ENCODE peak calls at places on chromosomes 12 and 14, in four cellular contexts. One of them, this sample, is unnamed.

GRCh38 chr12:52209321-52209720 is 17.5 kb upstream of the KRT80 start:
- DNase-seq in HFF-Myc: no peak
- DNase-seq in DMS 273 treated with DMSO at 0.1 percent for 48 hours: no peak
- DNase-seq in effector memory CD4-positive, alpha-beta T cell: no peak
- DNase-seq in this sample: no peak

GRCh38 chr14:42961509-42961908 is 1354.8 kb downstream of the LRFN5 start:
- DNase-seq in HFF-Myc: no peak
- DNase-seq in effector memory CD4-positive, alpha-beta T cell: no peak
- DNase-seq in DMS 273 treated with DMSO at 0.1 percent for 48 hours: no peak
- DNase-seq in this sample: no peak

GRCh38 chr12:128269108-128269713 is 2.2 kb downstream of the TMEM132C start:
- DNase-seq in DMS 273 treated with DMSO at 0.1 percent for 48 hours: no peak
- DNase-seq in effector memory CD4-positive, alpha-beta T cell: no peak
- DNase-seq in HFF-Myc: no peak
- DNase-seq in this sample: no peak

GRCh38 chr14:32635103-32635719 is 303.5 kb upstream of the NPAS3 start:
- DNase-seq in DMS 273 treated with DMSO at 0.1 percent for 48 hours: no peak
- DNase-seq in effector memory CD4-positive, alpha-beta T cell: no peak
- DNase-seq in HFF-Myc: no peak
- DNase-seq in this sample: no peak

GRCh38 chr14:39232554-39233415 is 930 bp upstream of the MIA2 start:
- DNase-seq in effector memory CD4-positive, alpha-beta T cell: no peak
- DNase-seq in DMS 273 treated with DMSO at 0.1 percent for 48 hours: no peak
- DNase-seq in HFF-Myc: peak
- DNase-seq in this sample: no peak

GRCh38 chr12:116838395-116838794 is 42.8 kb downstream of the HRK start:
- DNase-seq in effector memory CD4-positive, alpha-beta T cell: no peak
- DNase-seq in HFF-Myc: no peak
- DNase-seq in DMS 273 treated with DMSO at 0.1 percent for 48 hours: no peak
- DNase-seq in this sample: no peak

GRCh38 chr14:103141117-103141796 is 18.0 kb downstream of the TNFAIP2 start:
- DNase-seq in HFF-Myc: no peak
- DNase-seq in effector memory CD4-positive, alpha-beta T cell: no peak
- DNase-seq in DMS 273 treated with DMSO at 0.1 percent for 48 hours: no peak
- DNase-seq in this sample: peak

GRCh38 chr14:60485600-60486251 is at the start of gene C14orf39:
- DNase-seq in HFF-Myc: no peak
- DNase-seq in DMS 273 treated with DMSO at 0.1 percent for 48 hours: no peak
- DNase-seq in effector memory CD4-positive, alpha-beta T cell: no peak
- DNase-seq in this sample: no peak

GRCh38 chr12:52187640-52188039 is 4.2 kb downstream of the KRT80 start:
- DNase-seq in effector memory CD4-positive, alpha-beta T cell: no peak
- DNase-seq in HFF-Myc: no peak
- DNase-seq in DMS 273 treated with DMSO at 0.1 percent for 48 hours: no peak
- DNase-seq in this sample: no peak

GRCh38 chr12:13112968-13113367 is 9.5 kb upstream of the GSG1 start:
- DNase-seq in effector memory CD4-positive, alpha-beta T cell: no peak
- DNase-seq in DMS 273 treated with DMSO at 0.1 percent for 48 hours: no peak
- DNase-seq in HFF-Myc: no peak
- DNase-seq in this sample: no peak

GRCh38 chr12:8033153-8034044 is 883 bp downstream of the FOXJ2 start:
- DNase-seq in HFF-Myc: no peak
- DNase-seq in DMS 273 treated with DMSO at 0.1 percent for 48 hours: no peak
- DNase-seq in effector memory CD4-positive, alpha-beta T cell: peak
- DNase-seq in this sample: peak

GRCh38 chr12:96302706-96303310 is 97.4 kb downstream of the CDK17 start:
- DNase-seq in effector memory CD4-positive, alpha-beta T cell: no peak
- DNase-seq in DMS 273 treated with DMSO at 0.1 percent for 48 hours: no peak
- DNase-seq in HFF-Myc: no peak
- DNase-seq in this sample: no peak

GRCh38 chr12:107404981-107405380 is 280.6 kb upstream of the PWP1 start:
- DNase-seq in HFF-Myc: no peak
- DNase-seq in effector memory CD4-positive, alpha-beta T cell: no peak
- DNase-seq in DMS 273 treated with DMSO at 0.1 percent for 48 hours: peak
- DNase-seq in this sample: no peak

GRCh38 chr14:104403421-104404220 is 175.9 kb upstream of the C14orf180 start:
- DNase-seq in DMS 273 treated with DMSO at 0.1 percent for 48 hours: no peak
- DNase-seq in effector memory CD4-positive, alpha-beta T cell: no peak
- DNase-seq in HFF-Myc: no peak
- DNase-seq in this sample: no peak

GRCh38 chr12:32773686-32774085 is 18.0 kb upstream of the YARS2 start:
- DNase-seq in DMS 273 treated with DMSO at 0.1 percent for 48 hours: no peak
- DNase-seq in HFF-Myc: no peak
- DNase-seq in effector memory CD4-positive, alpha-beta T cell: no peak
- DNase-seq in this sample: no peak

GRCh38 chr12:117034249-117034648 is 65.0 kb downstream of the TESC start:
- DNase-seq in DMS 273 treated with DMSO at 0.1 percent for 48 hours: no peak
- DNase-seq in effector memory CD4-positive, alpha-beta T cell: no peak
- DNase-seq in HFF-Myc: no peak
- DNase-seq in this sample: no peak

GRCh38 chr12:109127533-109128242 is 11.3 kb downstream of the ACACB start:
- DNase-seq in DMS 273 treated with DMSO at 0.1 percent for 48 hours: no peak
- DNase-seq in effector memory CD4-positive, alpha-beta T cell: no peak
- DNase-seq in HFF-Myc: no peak
- DNase-seq in this sample: no peak

GRCh38 chr14:60508707-60509437 is at the start of gene SIX6:
- DNase-seq in HFF-Myc: no peak
- DNase-seq in DMS 273 treated with DMSO at 0.1 percent for 48 hours: peak
- DNase-seq in effector memory CD4-positive, alpha-beta T cell: no peak
- DNase-seq in this sample: no peak

GRCh38 chr12:119649202-119649808 is 18.6 kb upstream of the PRKAB1 start:
- DNase-seq in DMS 273 treated with DMSO at 0.1 percent for 48 hours: no peak
- DNase-seq in HFF-Myc: no peak
- DNase-seq in effector memory CD4-positive, alpha-beta T cell: no peak
- DNase-seq in this sample: no peak

GRCh38 chr14:99946652-99947489 is 118.4 kb upstream of the EVL start:
- DNase-seq in HFF-Myc: no peak
- DNase-seq in DMS 273 treated with DMSO at 0.1 percent for 48 hours: no peak
- DNase-seq in effector memory CD4-positive, alpha-beta T cell: peak
- DNase-seq in this sample: peak

GRCh38 chr14:25908707-25909106 is 689.1 kb downstream of the NOVA1 start:
- DNase-seq in HFF-Myc: no peak
- DNase-seq in effector memory CD4-positive, alpha-beta T cell: no peak
- DNase-seq in DMS 273 treated with DMSO at 0.1 percent for 48 hours: no peak
- DNase-seq in this sample: no peak

GRCh38 chr12:131902332-131903241 is 8.2 kb downstream of the ULK1 start:
- DNase-seq in effector memory CD4-positive, alpha-beta T cell: no peak
- DNase-seq in HFF-Myc: no peak
- DNase-seq in DMS 273 treated with DMSO at 0.1 percent for 48 hours: no peak
- DNase-seq in this sample: no peak

GRCh38 chr12:99600388-99600787 is 47.2 kb upstream of the GARIN6 start:
- DNase-seq in DMS 273 treated with DMSO at 0.1 percent for 48 hours: no peak
- DNase-seq in HFF-Myc: no peak
- DNase-seq in effector memory CD4-positive, alpha-beta T cell: no peak
- DNase-seq in this sample: no peak

GRCh38 chr12:115868624-115869023 is 408.9 kb downstream of the MED13L start:
- DNase-seq in effector memory CD4-positive, alpha-beta T cell: no peak
- DNase-seq in HFF-Myc: no peak
- DNase-seq in DMS 273 treated with DMSO at 0.1 percent for 48 hours: no peak
- DNase-seq in this sample: no peak

GRCh38 chr14:32230695-32231280 is 27.7 kb upstream of the RNU6-8 start:
- DNase-seq in DMS 273 treated with DMSO at 0.1 percent for 48 hours: no peak
- DNase-seq in effector memory CD4-positive, alpha-beta T cell: no peak
- DNase-seq in HFF-Myc: peak
- DNase-seq in this sample: no peak

GRCh38 chr12:124629799-124630198 is 62.4 kb upstream of the NCOR2 start:
- DNase-seq in effector memory CD4-positive, alpha-beta T cell: no peak
- DNase-seq in HFF-Myc: no peak
- DNase-seq in DMS 273 treated with DMSO at 0.1 percent for 48 hours: no peak
- DNase-seq in this sample: no peak

GRCh38 chr12:20370001-20370381 is 1.7 kb downstream of the PDE3A start:
- DNase-seq in DMS 273 treated with DMSO at 0.1 percent for 48 hours: no peak
- DNase-seq in HFF-Myc: no peak
- DNase-seq in effector memory CD4-positive, alpha-beta T cell: no peak
- DNase-seq in this sample: no peak

GRCh38 chr12:6872073-6873048 is 742 bp downstream of the SPSB2 start:
- DNase-seq in effector memory CD4-positive, alpha-beta T cell: peak
- DNase-seq in HFF-Myc: no peak
- DNase-seq in DMS 273 treated with DMSO at 0.1 percent for 48 hours: no peak
- DNase-seq in this sample: peak